ENCODE peak calls at places on chromosomes 13 and 19, in nine cellular contexts. One of them, this sample, is unnamed.

GRCh38 chr13:29935309-29935981 is 85.0 kb upstream of the UBL3 start:
- DNase-seq in GM12892: peak
- DNase-seq in AG04450: no peak
- DNase-seq in adrenal gland: no peak
- DNase-seq in GM18507: peak
- DNase-seq in stimulated activated CD8-positive, alpha-beta memory T cell treated with anti-CD3 and anti-CD28 coated beads, Interleukin-12 subunit alpha, Interleukin-12 subunit beta, amount 100 ng/mL, for 4 hours: peak
- DNase-seq in hippocampal formation: peak
- DNase-seq in lower lobe of right lung: peak
- DNase-seq in HT1080: no peak
- DNase-seq in this sample: no peak

GRCh38 chr13:113941571-113942191 is 32.2 kb downstream of the C13orf46 start:
- DNase-seq in GM12892: no peak
- DNase-seq in GM18507: no peak
- DNase-seq in adrenal gland: no peak
- DNase-seq in HT1080: peak
- DNase-seq in stimulated activated CD8-positive, alpha-beta memory T cell treated with anti-CD3 and anti-CD28 coated beads, Interleukin-12 subunit alpha, Interleukin-12 subunit beta, amount 100 ng/mL, for 4 hours: no peak
- DNase-seq in AG04450: no peak
- DNase-seq in hippocampal formation: no peak
- DNase-seq in lower lobe of right lung: no peak
- DNase-seq in this sample: peak

GRCh38 chr19:39193785-39194184 is 3.0 kb upstream of the NCCRP1 start:
- DNase-seq in hippocampal formation: no peak
- DNase-seq in lower lobe of right lung: no peak
- DNase-seq in HT1080: no peak
- DNase-seq in GM12892: no peak
- DNase-seq in adrenal gland: no peak
- DNase-seq in AG04450: no peak
- DNase-seq in stimulated activated CD8-positive, alpha-beta memory T cell treated with anti-CD3 and anti-CD28 coated beads, Interleukin-12 subunit alpha, Interleukin-12 subunit beta, amount 100 ng/mL, for 4 hours: no peak
- DNase-seq in GM18507: no peak
- DNase-seq in this sample: no peak

GRCh38 chr13:59447846-59448620 is 715.7 kb downstream of the DIAPH3 start:
- DNase-seq in HT1080: peak
- DNase-seq in GM18507: no peak
- DNase-seq in AG04450: peak
- DNase-seq in lower lobe of right lung: no peak
- DNase-seq in GM12892: no peak
- DNase-seq in adrenal gland: no peak
- DNase-seq in hippocampal formation: no peak
- DNase-seq in stimulated activated CD8-positive, alpha-beta memory T cell treated with anti-CD3 and anti-CD28 coated beads, Interleukin-12 subunit alpha, Interleukin-12 subunit beta, amount 100 ng/mL, for 4 hours: no peak
- DNase-seq in this sample: no peak

GRCh38 chr19:3061214-3062161 is 807 bp downstream of the TLE5 start:
- DNase-seq in GM18507: no peak
- DNase-seq in stimulated activated CD8-positive, alpha-beta memory T cell treated with anti-CD3 and anti-CD28 coated beads, Interleukin-12 subunit alpha, Interleukin-12 subunit beta, amount 100 ng/mL, for 4 hours: peak
- DNase-seq in hippocampal formation: peak
- DNase-seq in HT1080: no peak
- DNase-seq in adrenal gland: no peak
- DNase-seq in lower lobe of right lung: peak
- DNase-seq in AG04450: no peak
- DNase-seq in GM12892: peak
- DNase-seq in this sample: peak

GRCh38 chr13:20609145-20609544 is 42.2 kb downstream of the IFT88 start:
- DNase-seq in stimulated activated CD8-positive, alpha-beta memory T cell treated with anti-CD3 and anti-CD28 coated beads, Interleukin-12 subunit alpha, Interleukin-12 subunit beta, amount 100 ng/mL, for 4 hours: no peak
- DNase-seq in lower lobe of right lung: no peak
- DNase-seq in adrenal gland: no peak
- DNase-seq in AG04450: peak
- DNase-seq in GM12892: no peak
- DNase-seq in GM18507: no peak
- DNase-seq in hippocampal formation: no peak
- DNase-seq in HT1080: peak
- DNase-seq in this sample: no peak

GRCh38 chr13:59492030-59492636 is 671.6 kb downstream of the DIAPH3 start:
- DNase-seq in HT1080: peak
- DNase-seq in hippocampal formation: no peak
- DNase-seq in AG04450: no peak
- DNase-seq in stimulated activated CD8-positive, alpha-beta memory T cell treated with anti-CD3 and anti-CD28 coated beads, Interleukin-12 subunit alpha, Interleukin-12 subunit beta, amount 100 ng/mL, for 4 hours: no peak
- DNase-seq in adrenal gland: no peak
- DNase-seq in GM12892: no peak
- DNase-seq in lower lobe of right lung: no peak
- DNase-seq in GM18507: no peak
- DNase-seq in this sample: no peak

GRCh38 chr19:19477705-19478383 is 37.5 kb downstream of the TSSK6 start:
- DNase-seq in adrenal gland: no peak
- DNase-seq in GM18507: no peak
- DNase-seq in lower lobe of right lung: no peak
- DNase-seq in stimulated activated CD8-positive, alpha-beta memory T cell treated with anti-CD3 and anti-CD28 coated beads, Interleukin-12 subunit alpha, Interleukin-12 subunit beta, amount 100 ng/mL, for 4 hours: no peak
- DNase-seq in GM12892: no peak
- DNase-seq in HT1080: no peak
- DNase-seq in hippocampal formation: no peak
- DNase-seq in AG04450: no peak
- DNase-seq in this sample: peak

GRCh38 chr13:112902669-112903068 is 66.3 kb upstream of the MCF2L start:
- DNase-seq in adrenal gland: no peak
- DNase-seq in GM12892: no peak
- DNase-seq in lower lobe of right lung: no peak
- DNase-seq in GM18507: no peak
- DNase-seq in HT1080: no peak
- DNase-seq in stimulated activated CD8-positive, alpha-beta memory T cell treated with anti-CD3 and anti-CD28 coated beads, Interleukin-12 subunit alpha, Interleukin-12 subunit beta, amount 100 ng/mL, for 4 hours: no peak
- DNase-seq in hippocampal formation: no peak
- DNase-seq in AG04450: no peak
- DNase-seq in this sample: peak

GRCh38 chr19:29837448-29837961 is 25.7 kb downstream of the CCNE1 start:
- DNase-seq in stimulated activated CD8-positive, alpha-beta memory T cell treated with anti-CD3 and anti-CD28 coated beads, Interleukin-12 subunit alpha, Interleukin-12 subunit beta, amount 100 ng/mL, for 4 hours: no peak
- DNase-seq in adrenal gland: no peak
- DNase-seq in hippocampal formation: no peak
- DNase-seq in GM12892: peak
- DNase-seq in GM18507: no peak
- DNase-seq in AG04450: no peak
- DNase-seq in HT1080: no peak
- DNase-seq in lower lobe of right lung: no peak
- DNase-seq in this sample: no peak

GRCh38 chr19:19758164-19758563 is 25.3 kb upstream of the ZNF14 start:
- DNase-seq in AG04450: no peak
- DNase-seq in hippocampal formation: no peak
- DNase-seq in lower lobe of right lung: no peak
- DNase-seq in GM12892: no peak
- DNase-seq in HT1080: no peak
- DNase-seq in GM18507: no peak
- DNase-seq in stimulated activated CD8-positive, alpha-beta memory T cell treated with anti-CD3 and anti-CD28 coated beads, Interleukin-12 subunit alpha, Interleukin-12 subunit beta, amount 100 ng/mL, for 4 hours: no peak
- DNase-seq in adrenal gland: no peak
- DNase-seq in this sample: no peak

GRCh38 chr19:46211201-46211881 is 18.2 kb upstream of the IGFL1 start:
- DNase-seq in GM12892: no peak
- DNase-seq in AG04450: no peak
- DNase-seq in adrenal gland: no peak
- DNase-seq in lower lobe of right lung: peak
- DNase-seq in hippocampal formation: no peak
- DNase-seq in GM18507: no peak
- DNase-seq in HT1080: peak
- DNase-seq in stimulated activated CD8-positive, alpha-beta memory T cell treated with anti-CD3 and anti-CD28 coated beads, Interleukin-12 subunit alpha, Interleukin-12 subunit beta, amount 100 ng/mL, for 4 hours: no peak
- DNase-seq in this sample: peak

GRCh38 chr13:76231522-76232167 is 595.5 kb downstream of the LMO7 start:
- DNase-seq in HT1080: no peak
- DNase-seq in GM12892: no peak
- DNase-seq in adrenal gland: no peak
- DNase-seq in stimulated activated CD8-positive, alpha-beta memory T cell treated with anti-CD3 and anti-CD28 coated beads, Interleukin-12 subunit alpha, Interleukin-12 subunit beta, amount 100 ng/mL, for 4 hours: no peak
- DNase-seq in lower lobe of right lung: no peak
- DNase-seq in AG04450: no peak
- DNase-seq in hippocampal formation: no peak
- DNase-seq in GM18507: no peak
- DNase-seq in this sample: no peak

GRCh38 chr13:33578786-33579185 is 239.2 kb upstream of the RFC3 start:
- DNase-seq in AG04450: no peak
- DNase-seq in stimulated activated CD8-positive, alpha-beta memory T cell treated with anti-CD3 and anti-CD28 coated beads, Interleukin-12 subunit alpha, Interleukin-12 subunit beta, amount 100 ng/mL, for 4 hours: no peak
- DNase-seq in hippocampal formation: no peak
- DNase-seq in GM12892: no peak
- DNase-seq in GM18507: no peak
- DNase-seq in HT1080: no peak
- DNase-seq in lower lobe of right lung: no peak
- DNase-seq in adrenal gland: no peak
- DNase-seq in this sample: no peak

GRCh38 chr19:47895165-47895782 is 9.2 kb upstream of the SULT2A1 start:
- DNase-seq in lower lobe of right lung: no peak
- DNase-seq in AG04450: no peak
- DNase-seq in HT1080: no peak
- DNase-seq in stimulated activated CD8-positive, alpha-beta memory T cell treated with anti-CD3 and anti-CD28 coated beads, Interleukin-12 subunit alpha, Interleukin-12 subunit beta, amount 100 ng/mL, for 4 hours: no peak
- DNase-seq in GM18507: no peak
- DNase-seq in adrenal gland: no peak
- DNase-seq in hippocampal formation: no peak
- DNase-seq in GM12892: no peak
- DNase-seq in this sample: no peak

GRCh38 chr13:72983085-72983768 is 75.6 kb upstream of the KLF5 start:
- DNase-seq in HT1080: peak
- DNase-seq in stimulated activated CD8-positive, alpha-beta memory T cell treated with anti-CD3 and anti-CD28 coated beads, Interleukin-12 subunit alpha, Interleukin-12 subunit beta, amount 100 ng/mL, for 4 hours: no peak
- DNase-seq in adrenal gland: peak
- DNase-seq in GM18507: no peak
- DNase-seq in lower lobe of right lung: peak
- DNase-seq in hippocampal formation: no peak
- DNase-seq in GM12892: no peak
- DNase-seq in AG04450: peak
- DNase-seq in this sample: no peak

GRCh38 chr13:97723655-97724054 is 229.8 kb upstream of the IPO5 start:
- DNase-seq in stimulated activated CD8-positive, alpha-beta memory T cell treated with anti-CD3 and anti-CD28 coated beads, Interleukin-12 subunit alpha, Interleukin-12 subunit beta, amount 100 ng/mL, for 4 hours: no peak
- DNase-seq in GM12892: no peak
- DNase-seq in lower lobe of right lung: no peak
- DNase-seq in GM18507: no peak
- DNase-seq in AG04450: no peak
- DNase-seq in adrenal gland: no peak
- DNase-seq in HT1080: no peak
- DNase-seq in hippocampal formation: no peak
- DNase-seq in this sample: no peak

GRCh38 chr13:114166381-114167131 is 12.5 kb upstream of the CFAP97D2 start:
- DNase-seq in adrenal gland: no peak
- DNase-seq in AG04450: no peak
- DNase-seq in GM12892: no peak
- DNase-seq in stimulated activated CD8-positive, alpha-beta memory T cell treated with anti-CD3 and anti-CD28 coated beads, Interleukin-12 subunit alpha, Interleukin-12 subunit beta, amount 100 ng/mL, for 4 hours: no peak
- DNase-seq in hippocampal formation: peak
- DNase-seq in HT1080: no peak
- DNase-seq in lower lobe of right lung: no peak
- DNase-seq in GM18507: no peak
- DNase-seq in this sample: peak

GRCh38 chr13:29758591-29759114 is 91.8 kb downstream of the UBL3 start:
- DNase-seq in lower lobe of right lung: peak
- DNase-seq in adrenal gland: peak
- DNase-seq in AG04450: no peak
- DNase-seq in GM18507: peak
- DNase-seq in HT1080: peak
- DNase-seq in GM12892: peak
- DNase-seq in hippocampal formation: no peak
- DNase-seq in stimulated activated CD8-positive, alpha-beta memory T cell treated with anti-CD3 and anti-CD28 coated beads, Interleukin-12 subunit alpha, Interleukin-12 subunit beta, amount 100 ng/mL, for 4 hours: peak
- DNase-seq in this sample: no peak

GRCh38 chr13:112785419-112785856 is 95.6 kb downstream of the ATP11A start:
- DNase-seq in GM12892: no peak
- DNase-seq in AG04450: no peak
- DNase-seq in adrenal gland: peak
- DNase-seq in stimulated activated CD8-positive, alpha-beta memory T cell treated with anti-CD3 and anti-CD28 coated beads, Interleukin-12 subunit alpha, Interleukin-12 subunit beta, amount 100 ng/mL, for 4 hours: no peak
- DNase-seq in HT1080: no peak
- DNase-seq in lower lobe of right lung: peak
- DNase-seq in hippocampal formation: no peak
- DNase-seq in GM18507: no peak
- DNase-seq in this sample: no peak

GRCh38 chr19:47719047-47719885 is 6.0 kb downstream of the EHD2 start:
- DNase-seq in GM18507: no peak
- DNase-seq in hippocampal formation: peak
- DNase-seq in HT1080: peak
- DNase-seq in lower lobe of right lung: peak
- DNase-seq in AG04450: peak
- DNase-seq in adrenal gland: peak
- DNase-seq in stimulated activated CD8-positive, alpha-beta memory T cell treated with anti-CD3 and anti-CD28 coated beads, Interleukin-12 subunit alpha, Interleukin-12 subunit beta, amount 100 ng/mL, for 4 hours: no peak
- DNase-seq in GM12892: no peak
- DNase-seq in this sample: peak

GRCh38 chr13:25300861-25301346 is 521 bp upstream of the NUP58 start:
- DNase-seq in GM18507: no peak
- DNase-seq in stimulated activated CD8-positive, alpha-beta memory T cell treated with anti-CD3 and anti-CD28 coated beads, Interleukin-12 subunit alpha, Interleukin-12 subunit beta, amount 100 ng/mL, for 4 hours: peak
- DNase-seq in adrenal gland: peak
- DNase-seq in lower lobe of right lung: peak
- DNase-seq in GM12892: peak
- DNase-seq in hippocampal formation: peak
- DNase-seq in HT1080: no peak
- DNase-seq in AG04450: no peak
- DNase-seq in this sample: peak

GRCh38 chr19:9865732-9866627 is 30.9 kb downstream of the PIN1 start:
- DNase-seq in hippocampal formation: no peak
- DNase-seq in HT1080: no peak
- DNase-seq in AG04450: no peak
- DNase-seq in GM12892: no peak
- DNase-seq in stimulated activated CD8-positive, alpha-beta memory T cell treated with anti-CD3 and anti-CD28 coated beads, Interleukin-12 subunit alpha, Interleukin-12 subunit beta, amount 100 ng/mL, for 4 hours: no peak
- DNase-seq in adrenal gland: no peak
- DNase-seq in lower lobe of right lung: no peak
- DNase-seq in GM18507: no peak
- DNase-seq in this sample: no peak

GRCh38 chr13:91544723-91545122 is 146.3 kb downstream of the GPC5 start:
- DNase-seq in AG04450: no peak
- DNase-seq in GM12892: no peak
- DNase-seq in HT1080: peak
- DNase-seq in stimulated activated CD8-positive, alpha-beta memory T cell treated with anti-CD3 and anti-CD28 coated beads, Interleukin-12 subunit alpha, Interleukin-12 subunit beta, amount 100 ng/mL, for 4 hours: no peak
- DNase-seq in hippocampal formation: no peak
- DNase-seq in adrenal gland: no peak
- DNase-seq in GM18507: no peak
- DNase-seq in lower lobe of right lung: no peak
- DNase-seq in this sample: no peak

GRCh38 chr19:10259162-10259905 is 7.3 kb downstream of the MRPL4 start:
- DNase-seq in HT1080: peak
- DNase-seq in lower lobe of right lung: peak
- DNase-seq in GM18507: no peak
- DNase-seq in adrenal gland: peak
- DNase-seq in GM12892: peak
- DNase-seq in stimulated activated CD8-positive, alpha-beta memory T cell treated with anti-CD3 and anti-CD28 coated beads, Interleukin-12 subunit alpha, Interleukin-12 subunit beta, amount 100 ng/mL, for 4 hours: peak
- DNase-seq in hippocampal formation: peak
- DNase-seq in AG04450: peak
- DNase-seq in this sample: peak

GRCh38 chr13:43245374-43245964 is 222.1 kb downstream of the DNAJC15 start:
- DNase-seq in AG04450: peak
- DNase-seq in GM18507: no peak
- DNase-seq in stimulated activated CD8-positive, alpha-beta memory T cell treated with anti-CD3 and anti-CD28 coated beads, Interleukin-12 subunit alpha, Interleukin-12 subunit beta, amount 100 ng/mL, for 4 hours: no peak
- DNase-seq in lower lobe of right lung: no peak
- DNase-seq in hippocampal formation: no peak
- DNase-seq in adrenal gland: no peak
- DNase-seq in HT1080: peak
- DNase-seq in GM12892: no peak
- DNase-seq in this sample: no peak

GRCh38 chr19:2095338-2095938 is 688 bp downstream of the MOB3A start:
- DNase-seq in GM12892: no peak
- DNase-seq in adrenal gland: no peak
- DNase-seq in HT1080: no peak
- DNase-seq in stimulated activated CD8-positive, alpha-beta memory T cell treated with anti-CD3 and anti-CD28 coated beads, Interleukin-12 subunit alpha, Interleukin-12 subunit beta, amount 100 ng/mL, for 4 hours: no peak
- DNase-seq in AG04450: no peak
- DNase-seq in lower lobe of right lung: no peak
- DNase-seq in hippocampal formation: no peak
- DNase-seq in GM18507: no peak
- DNase-seq in this sample: no peak

GRCh38 chr13:68929055-68929454 is 1178.6 kb upstream of the ATXN8OS start:
- DNase-seq in HT1080: no peak
- DNase-seq in adrenal gland: no peak
- DNase-seq in stimulated activated CD8-positive, alpha-beta memory T cell treated with anti-CD3 and anti-CD28 coated beads, Interleukin-12 subunit alpha, Interleukin-12 subunit beta, amount 100 ng/mL, for 4 hours: no peak
- DNase-seq in GM12892: no peak
- DNase-seq in lower lobe of right lung: no peak
- DNase-seq in hippocampal formation: no peak
- DNase-seq in GM18507: no peak
- DNase-seq in AG04450: no peak
- DNase-seq in this sample: no peak

GRCh38 chr19:4267101-4267900 is 11.8 kb upstream of the SHD start:
- DNase-seq in adrenal gland: peak
- DNase-seq in stimulated activated CD8-positive, alpha-beta memory T cell treated with anti-CD3 and anti-CD28 coated beads, Interleukin-12 subunit alpha, Interleukin-12 subunit beta, amount 100 ng/mL, for 4 hours: peak
- DNase-seq in AG04450: no peak
- DNase-seq in hippocampal formation: no peak
- DNase-seq in GM18507: peak
- DNase-seq in lower lobe of right lung: peak
- DNase-seq in GM12892: peak
- DNase-seq in HT1080: peak
- DNase-seq in this sample: peak

GRCh38 chr13:104984296-104984818 is 1551.1 kb downstream of the EFNB2 start:
- DNase-seq in HT1080: peak
- DNase-seq in hippocampal formation: no peak
- DNase-seq in stimulated activated CD8-positive, alpha-beta memory T cell treated with anti-CD3 and anti-CD28 coated beads, Interleukin-12 subunit alpha, Interleukin-12 subunit beta, amount 100 ng/mL, for 4 hours: no peak
- DNase-seq in AG04450: no peak
- DNase-seq in lower lobe of right lung: no peak
- DNase-seq in GM12892: no peak
- DNase-seq in GM18507: no peak
- DNase-seq in adrenal gland: peak
- DNase-seq in this sample: no peak

GRCh38 chr19:17491287-17491686 is 20.2 kb upstream of the PGLS start:
- DNase-seq in hippocampal formation: peak
- DNase-seq in adrenal gland: no peak
- DNase-seq in stimulated activated CD8-positive, alpha-beta memory T cell treated with anti-CD3 and anti-CD28 coated beads, Interleukin-12 subunit alpha, Interleukin-12 subunit beta, amount 100 ng/mL, for 4 hours: no peak
- DNase-seq in AG04450: no peak
- DNase-seq in HT1080: no peak
- DNase-seq in GM18507: no peak
- DNase-seq in lower lobe of right lung: no peak
- DNase-seq in GM12892: no peak
- DNase-seq in this sample: no peak

This sample was measured in kidney.